ENCODE peak calls at places on chromosomes 7 and 10, in five cellular contexts. U is endothelial cell of umbilical vein, C is HepG2, Y is SK-N-SH, O is IMR-90. B is an unnamed sample.

GRCh38 chr10:132110713-132111112 is 45.0 kb downstream of the JAKMIP3 start:
- DNase-seq in U (no peak), C (no peak), Y (no peak), O (no peak), B (no peak)

GRCh38 chr10:92894081-92894480 is 45.8 kb downstream of the EXOC6 start:
- DNase-seq in U (no peak), C (no peak), Y (no peak), O (no peak), B (no peak)

GRCh38 chr10:58158806-58159205 is 108.9 kb downstream of the IPMK start:
- DNase-seq in U (no peak), C (no peak), Y (peak), O (peak), B (no peak)

GRCh38 chr7:113099284-113099919 is 12.8 kb upstream of the GPR85 start:
- DNase-seq in U (no peak), C (no peak), Y (no peak), O (peak), B (no peak)

GRCh38 chr10:121355161-121355560 is 243.1 kb downstream of the FGFR2 start:
- DNase-seq in U (no peak), C (no peak), Y (no peak), O (no peak), B (no peak)

GRCh38 chr10:103660364-103661197 is 167.1 kb downstream of the NEURL1 start:
- DNase-seq in U (peak), C (peak), Y (no peak), O (peak), B (no peak)

GRCh38 chr7:99089914-99090629 is 53.8 kb downstream of the SMURF1 start:
- DNase-seq in U (no peak), C (no peak), Y (no peak), O (no peak), B (no peak)

GRCh38 chr10:19302117-19302516 is 253.5 kb downstream of the MALRD1 start:
- DNase-seq in U (no peak), C (no peak), Y (no peak), O (peak), B (no peak)

GRCh38 chr7:11517853-11518252 is 314.1 kb downstream of the THSD7A start:
- DNase-seq in U (no peak), C (no peak), Y (no peak), O (no peak), B (no peak)

GRCh38 chr10:24824124-24824523 is 100.4 kb upstream of the ARHGAP21 start:
- DNase-seq in U (peak), C (no peak), Y (no peak), O (peak), B (no peak)

GRCh38 chr10:119301397-119301796 is 94.0 kb downstream of the GRK5 start:
- DNase-seq in U (peak), C (no peak), Y (no peak), O (peak), B (no peak)

GRCh38 chr7:884191-885003 is 8.0 kb downstream of the GET4 start:
- DNase-seq in U (no peak), C (no peak), Y (no peak), O (no peak), B (no peak)

GRCh38 chr10:23095966-23096813 is 811 bp downstream of the MSRB2 start:
- DNase-seq in U (peak), C (peak), Y (peak), O (peak), B (no peak)

GRCh38 chr10:132710746-132711617 is 75.0 kb downstream of the NKX6-2 start:
- DNase-seq in U (no peak), C (no peak), Y (no peak), O (no peak), B (no peak)

GRCh38 chr7:137209151-137209822 is 134.2 kb downstream of the PTN start:
- DNase-seq in U (no peak), C (no peak), Y (no peak), O (peak), B (no peak)

GRCh38 chr10:110353244-110354119 is 48.8 kb upstream of the SMNDC1 start:
- DNase-seq in U (peak), C (no peak), Y (no peak), O (peak), B (peak)

GRCh38 chr10:113322843-113323242 is 230.0 kb upstream of the HABP2 start:
- DNase-seq in U (no peak), C (no peak), Y (no peak), O (no peak), B (no peak)

GRCh38 chr10:11887381-11888227 is 64.4 kb downstream of the PROSER2 start:
- DNase-seq in U (no peak), C (no peak), Y (no peak), O (no peak), B (no peak)

GRCh38 chr10:7494034-7494433 is 83.2 kb upstream of the SFMBT2 start:
- DNase-seq in U (no peak), C (no peak), Y (no peak), O (no peak), B (no peak)

GRCh38 chr7:86437951-86438450 is 205.7 kb upstream of the GRM3 start:
- DNase-seq in U (no peak), C (no peak), Y (no peak), O (no peak), B (no peak)

GRCh38 chr7:158096582-158096981 is 491.0 kb downstream of the PTPRN2 start:
- DNase-seq in U (no peak), C (no peak), Y (no peak), O (no peak), B (no peak)

GRCh38 chr10:49139866-49140195 is 6.0 kb upstream of the FAM170B start:
- DNase-seq in U (no peak), C (no peak), Y (no peak), O (peak), B (peak)

GRCh38 chr10:46301721-46302479 is 15.1 kb downstream of the ANTXRL start:
- DNase-seq in U (no peak), C (no peak), Y (no peak), O (no peak), B (no peak)

GRCh38 chr7:139152149-139152548 is 42.6 kb upstream of the ZC3HAV1 start:
- DNase-seq in U (no peak), C (no peak), Y (no peak), O (no peak), B (no peak)

GRCh38 chr7:88599528-88599927 is 160.0 kb upstream of the ZNF804B start:
- DNase-seq in U (no peak), C (no peak), Y (no peak), O (no peak), B (no peak)

GRCh38 chr10:85642421-85643170 is 724.0 kb downstream of the GRID1 start:
- DNase-seq in U (peak), C (peak), Y (no peak), O (no peak), B (peak)

GRCh38 chr10:119198438-119198837 is 8.9 kb upstream of the GRK5 start:
- DNase-seq in U (no peak), C (no peak), Y (no peak), O (no peak), B (no peak)

GRCh38 chr10:34186740-34187139 is 628.4 kb downstream of the PARD3 start:
- DNase-seq in U (no peak), C (no peak), Y (no peak), O (no peak), B (no peak)

GRCh38 chr7:130365511-130366441 is 14.5 kb upstream of the CPA1 start:
- DNase-seq in U (no peak), C (no peak), Y (peak), O (peak), B (no peak)

GRCh38 chr10:100020883-100021248 is 11.1 kb upstream of the DNMBP start:
- DNase-seq in U (no peak), C (no peak), Y (no peak), O (no peak), B (no peak)

GRCh38 chr10:46267132-46267985 is 19.4 kb upstream of the ANTXRL start:
- DNase-seq in U (no peak), C (no peak), Y (no peak), O (no peak), B (no peak)

GRCh38 chr10:90222372-90222771 is 521.0 kb downstream of the KIF20B start:
- DNase-seq in U (peak), C (no peak), Y (no peak), O (peak), B (peak)

GRCh38 chr7:5177060-5177459 is 13.0 kb upstream of the WIPI2 start:
- DNase-seq in U (peak), C (no peak), Y (peak), O (peak), B (no peak)

GRCh38 chr10:27482984-27483956 is 20.8 kb upstream of the RAB18 start:
- DNase-seq in U (no peak), C (no peak), Y (no peak), O (peak), B (no peak)

GRCh38 chr10:71973777-71974488 is 9.7 kb downstream of the CHST3 start:
- DNase-seq in U (no peak), C (no peak), Y (no peak), O (no peak), B (no peak)

GRCh38 chr7:34748244-34749039 is 90.4 kb downstream of the NPSR1 start:
- DNase-seq in U (peak), C (peak), Y (peak), O (peak), B (peak)

GRCh38 chr7:17406756-17407155 is 108.3 kb downstream of the AHR start:
- DNase-seq in U (no peak), C (no peak), Y (no peak), O (peak), B (no peak)
- H3K9ac ChIP-seq in U (no peak), C (no peak), Y (no peak), O (no peak), B (no peak)

DNA sequence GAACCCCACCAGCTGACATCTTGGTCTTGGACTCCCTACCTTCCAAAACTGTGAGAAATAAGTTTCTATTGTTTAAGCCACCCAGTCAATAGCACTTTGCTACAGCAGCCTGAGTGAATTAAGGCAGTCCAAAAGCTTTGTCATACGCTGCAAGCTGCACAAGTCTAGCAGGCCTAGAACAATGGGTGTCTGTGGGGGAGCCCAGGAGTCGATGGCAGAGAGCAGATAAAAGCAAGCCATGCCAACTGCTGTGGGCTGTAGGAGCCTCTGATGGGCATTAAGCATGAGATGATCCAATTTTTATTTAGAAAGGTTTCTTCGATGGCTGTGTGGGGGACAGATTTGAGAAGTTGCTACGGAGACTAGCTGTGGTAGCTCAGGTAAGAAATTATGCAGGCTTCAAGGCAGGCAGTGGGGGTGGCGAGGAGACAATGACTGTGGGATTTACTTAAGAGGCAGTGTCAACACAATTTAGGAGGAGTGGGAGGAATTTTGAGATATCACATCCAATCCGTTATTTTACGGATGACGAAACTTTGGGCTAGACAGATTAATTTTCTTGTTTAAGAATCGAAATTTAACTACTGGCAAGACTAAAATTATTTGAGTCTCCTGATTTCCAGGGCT is 110.4 kb downstream of the NRCAM start:
- DNase-seq in U (no peak), C (no peak), Y (no peak), O (no peak), B (no peak)
- H3K4me3 ChIP-seq in U (no peak), C (no peak), Y (no peak), O (no peak), B (no peak)

DNA sequence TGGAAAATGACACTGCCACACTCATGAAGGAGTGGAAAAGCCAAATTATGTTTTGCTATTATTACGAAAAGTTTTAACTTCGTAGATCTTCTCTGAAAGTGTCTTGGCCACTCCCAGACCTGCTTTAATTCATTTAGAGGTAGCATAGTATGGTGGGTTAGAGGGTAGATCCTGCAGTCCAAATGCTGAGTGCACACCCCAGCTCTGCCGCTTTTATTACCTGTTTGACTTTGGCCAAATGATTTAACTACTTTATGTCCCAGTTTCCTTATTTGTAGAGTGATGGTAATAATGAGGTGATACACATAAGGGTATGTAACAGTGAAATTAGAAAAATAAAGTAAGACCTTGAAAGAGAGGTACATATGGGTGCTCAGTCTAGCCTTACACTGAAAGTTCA is 23.6 kb upstream of the WAC start:
- DNase-seq in U (no peak), C (no peak), Y (no peak), O (no peak), B (no peak)
- H3K9ac ChIP-seq in U (no peak), C (no peak), Y (no peak), O (no peak), B (no peak)

GRCh38 chr10:73911553-73912004 is 647 bp downstream of the PLAU start:
- DNase-seq in U (peak), C (no peak), Y (no peak), O (peak), B (no peak)

GRCh38 chr10:73916761-73917470 is 6.0 kb downstream of the PLAU start:
- DNase-seq in U (no peak), C (no peak), Y (no peak), O (peak), B (no peak)

GRCh38 chr10:73917566-73918305 is 6.8 kb downstream of the PLAU start:
- DNase-seq in U (no peak), C (no peak), Y (no peak), O (peak), B (no peak)

GRCh38 chr10:73914036-73914435 is 3.1 kb downstream of the PLAU start:
- DNase-seq in U (no peak), C (no peak), Y (no peak), O (no peak), B (no peak)

DNA sequence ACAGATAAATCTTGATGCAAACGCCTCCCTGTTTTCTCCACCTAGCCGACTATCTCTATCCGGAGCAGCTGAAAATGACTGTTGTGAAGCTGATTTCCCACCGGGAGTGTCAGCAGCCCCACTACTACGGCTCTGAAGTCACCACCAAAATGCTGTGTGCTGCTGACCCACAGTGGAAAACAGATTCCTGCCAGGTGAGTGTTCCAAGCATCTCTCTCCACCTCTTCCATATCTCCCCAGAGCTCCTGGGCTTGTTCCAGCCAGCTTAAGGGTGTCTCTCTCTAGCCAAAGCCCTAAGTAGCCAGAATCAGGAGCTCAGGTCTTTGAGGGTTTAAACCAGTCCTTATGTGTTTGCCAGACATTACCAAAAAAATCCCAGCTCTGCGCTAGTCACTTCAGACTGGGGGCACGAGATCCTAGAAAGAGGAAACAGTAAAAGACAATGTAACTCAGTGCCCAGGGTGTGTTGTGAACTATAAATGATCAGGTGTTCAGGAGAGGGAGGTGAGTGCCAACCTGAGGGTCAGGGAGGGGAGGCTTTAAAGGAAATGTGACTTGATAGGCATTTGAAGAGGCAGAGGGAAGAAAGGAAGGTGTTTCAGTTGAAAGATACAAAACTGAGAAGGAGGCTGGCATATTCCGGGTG is 4.4 kb downstream of the PLAU start:
- DNase-seq in U (no peak), C (no peak), Y (no peak), O (no peak), B (no peak)
- H3K4me3 ChIP-seq in U (no peak), C (no peak), Y (no peak), O (no peak), B (no peak)

GRCh38 chr10:124740374-124741280 is 3.6 kb downstream of the FAM53B start:
- DNase-seq in U (peak), C (peak), Y (no peak), O (peak), B (no peak)
- H3K9ac ChIP-seq in U (peak), C (peak), Y (no peak), O (no peak), B (no peak)

GRCh38 chr7:32071466-32072091 is 1.4 kb upstream of the PDE1C start:
- DNase-seq in U (no peak), C (no peak), Y (no peak), O (no peak), B (no peak)

GRCh38 chr7:32069251-32069650 is 956 bp downstream of the PDE1C start:
- DNase-seq in U (no peak), C (no peak), Y (no peak), O (no peak), B (no peak)

GRCh38 chr7:32072397-32072796 is 2.2 kb upstream of the PDE1C start:
- DNase-seq in U (no peak), C (no peak), Y (no peak), O (no peak), B (no peak)

GRCh38 chr7:32070051-32070405 is 179 bp downstream of the PDE1C start:
- DNase-seq in U (no peak), C (no peak), Y (no peak), O (no peak), B (no peak)

GRCh38 chr7:32070406-32071360 is at the start of gene PDE1C:
- DNase-seq in U (no peak), C (no peak), Y (peak), O (peak), B (no peak)
- H3K4me3 ChIP-seq in U (peak), C (no peak), Y (peak), O (peak), B (no peak)

GRCh38 chr7:92811158-92811557 is 25.2 kb downstream of the CDK6 start:
- DNase-seq in U (no peak), C (no peak), Y (no peak), O (no peak), B (no peak)
- H3K9ac ChIP-seq in U (no peak), C (no peak), Y (no peak), O (no peak), B (no peak)

GRCh38 chr7:64876792-64877713 is 26.0 kb upstream of the ZNF273 start:
- DNase-seq in U (no peak), C (no peak), Y (peak), O (no peak), B (no peak)
- H3K4me3 ChIP-seq in U (no peak), C (no peak), Y (peak), O (no peak), B (no peak)

GRCh38 chr10:117936136-117936535 is 110.6 kb downstream of the RAB11FIP2 start:
- DNase-seq in U (no peak), C (no peak), Y (no peak), O (peak), B (no peak)
- H3K9ac ChIP-seq in U (no peak), C (no peak), Y (no peak), O (no peak), B (no peak)

B was measured in HCT116.